ENCODE peak calls at places on chromosomes 11 and 22, in eight cellular contexts. One of them, this sample, is unnamed.

GRCh38 chr11:46951864-46952263 is 15.3 kb downstream of the CSTPP1 start:
- DNase-seq in heart left ventricle: no peak
- DNase-seq in A549: no peak
- DNase-seq in breast epithelium: no peak
- DNase-seq in lower leg skin: no peak
- DNase-seq in uterus: no peak
- DNase-seq in esophagus muscularis mucosa: no peak
- DNase-seq in ovary: no peak
- DNase-seq in this sample: no peak

GRCh38 chr11:65539401-65540289 is 14.8 kb downstream of the SCYL1 start:
- DNase-seq in heart left ventricle: no peak
- DNase-seq in A549: no peak
- DNase-seq in breast epithelium: peak
- DNase-seq in lower leg skin: peak
- DNase-seq in uterus: peak
- DNase-seq in esophagus muscularis mucosa: no peak
- DNase-seq in ovary: peak
- DNase-seq in this sample: peak

GRCh38 chr11:59206635-59207034 is 6.1 kb downstream of the MPEG1 start:
- DNase-seq in heart left ventricle: no peak
- DNase-seq in A549: peak
- DNase-seq in breast epithelium: no peak
- DNase-seq in lower leg skin: no peak
- DNase-seq in uterus: no peak
- DNase-seq in esophagus muscularis mucosa: no peak
- DNase-seq in ovary: no peak
- DNase-seq in this sample: peak

GRCh38 chr11:1832181-1832988 is 2.4 kb upstream of the SYT8 start:
- DNase-seq in heart left ventricle: peak
- DNase-seq in A549: peak
- DNase-seq in breast epithelium: no peak
- DNase-seq in lower leg skin: no peak
- DNase-seq in uterus: no peak
- DNase-seq in esophagus muscularis mucosa: no peak
- DNase-seq in ovary: peak
- DNase-seq in this sample: peak

GRCh38 chr11:78560826-78561484 is 13.7 kb downstream of the NARS2 start:
- DNase-seq in heart left ventricle: no peak
- DNase-seq in A549: no peak
- DNase-seq in breast epithelium: no peak
- DNase-seq in lower leg skin: no peak
- DNase-seq in uterus: no peak
- DNase-seq in esophagus muscularis mucosa: no peak
- DNase-seq in ovary: no peak
- DNase-seq in this sample: no peak

GRCh38 chr11:62061356-62062222 is 62.2 kb upstream of the INCENP start:
- DNase-seq in heart left ventricle: no peak
- DNase-seq in A549: no peak
- DNase-seq in breast epithelium: no peak
- DNase-seq in lower leg skin: no peak
- DNase-seq in uterus: no peak
- DNase-seq in esophagus muscularis mucosa: no peak
- DNase-seq in ovary: no peak
- DNase-seq in this sample: no peak

GRCh38 chr11:118953265-118953664 is 2.8 kb upstream of the UPK2 start:
- DNase-seq in heart left ventricle: no peak
- DNase-seq in A549: peak
- DNase-seq in breast epithelium: no peak
- DNase-seq in lower leg skin: no peak
- DNase-seq in uterus: no peak
- DNase-seq in esophagus muscularis mucosa: no peak
- DNase-seq in ovary: no peak
- DNase-seq in this sample: no peak

GRCh38 chr11:134385774-134386565 is 26.1 kb downstream of the B3GAT1 start:
- DNase-seq in heart left ventricle: no peak
- DNase-seq in A549: no peak
- DNase-seq in breast epithelium: no peak
- DNase-seq in lower leg skin: no peak
- DNase-seq in uterus: no peak
- DNase-seq in esophagus muscularis mucosa: no peak
- DNase-seq in ovary: no peak
- DNase-seq in this sample: peak

GRCh38 chr22:41780714-41781507 is 19.6 kb upstream of the CCDC134 start:
- DNase-seq in heart left ventricle: peak
- DNase-seq in A549: no peak
- DNase-seq in breast epithelium: no peak
- DNase-seq in lower leg skin: peak
- DNase-seq in uterus: peak
- DNase-seq in esophagus muscularis mucosa: no peak
- DNase-seq in ovary: no peak
- DNase-seq in this sample: peak

GRCh38 chr22:36295247-36295646 is 42.3 kb downstream of the APOL1 start:
- DNase-seq in heart left ventricle: no peak
- DNase-seq in A549: no peak
- DNase-seq in breast epithelium: no peak
- DNase-seq in lower leg skin: no peak
- DNase-seq in uterus: no peak
- DNase-seq in esophagus muscularis mucosa: no peak
- DNase-seq in ovary: peak
- DNase-seq in this sample: no peak

GRCh38 chr11:113377606-113378005 is 10.0 kb upstream of the ANKK1 start:
- DNase-seq in heart left ventricle: no peak
- DNase-seq in A549: no peak
- DNase-seq in breast epithelium: no peak
- DNase-seq in lower leg skin: peak
- DNase-seq in uterus: no peak
- DNase-seq in esophagus muscularis mucosa: no peak
- DNase-seq in ovary: no peak
- DNase-seq in this sample: no peak

GRCh38 chr11:75259711-75260110 is 19.1 kb downstream of the TPBGL start:
- DNase-seq in heart left ventricle: no peak
- DNase-seq in A549: no peak
- DNase-seq in breast epithelium: peak
- DNase-seq in lower leg skin: peak
- DNase-seq in uterus: peak
- DNase-seq in esophagus muscularis mucosa: no peak
- DNase-seq in ovary: peak
- DNase-seq in this sample: no peak

GRCh38 chr11:8719260-8720190 is 36.9 kb downstream of the RPL27A start:
- DNase-seq in heart left ventricle: no peak
- DNase-seq in A549: peak
- DNase-seq in breast epithelium: no peak
- DNase-seq in lower leg skin: peak
- DNase-seq in uterus: peak
- DNase-seq in esophagus muscularis mucosa: peak
- DNase-seq in ovary: no peak
- DNase-seq in this sample: no peak

GRCh38 chr11:75839851-75840250 is 24.8 kb downstream of the UVRAG start:
- DNase-seq in heart left ventricle: no peak
- DNase-seq in A549: no peak
- DNase-seq in breast epithelium: no peak
- DNase-seq in lower leg skin: no peak
- DNase-seq in uterus: no peak
- DNase-seq in esophagus muscularis mucosa: no peak
- DNase-seq in ovary: no peak
- DNase-seq in this sample: no peak

DNA sequence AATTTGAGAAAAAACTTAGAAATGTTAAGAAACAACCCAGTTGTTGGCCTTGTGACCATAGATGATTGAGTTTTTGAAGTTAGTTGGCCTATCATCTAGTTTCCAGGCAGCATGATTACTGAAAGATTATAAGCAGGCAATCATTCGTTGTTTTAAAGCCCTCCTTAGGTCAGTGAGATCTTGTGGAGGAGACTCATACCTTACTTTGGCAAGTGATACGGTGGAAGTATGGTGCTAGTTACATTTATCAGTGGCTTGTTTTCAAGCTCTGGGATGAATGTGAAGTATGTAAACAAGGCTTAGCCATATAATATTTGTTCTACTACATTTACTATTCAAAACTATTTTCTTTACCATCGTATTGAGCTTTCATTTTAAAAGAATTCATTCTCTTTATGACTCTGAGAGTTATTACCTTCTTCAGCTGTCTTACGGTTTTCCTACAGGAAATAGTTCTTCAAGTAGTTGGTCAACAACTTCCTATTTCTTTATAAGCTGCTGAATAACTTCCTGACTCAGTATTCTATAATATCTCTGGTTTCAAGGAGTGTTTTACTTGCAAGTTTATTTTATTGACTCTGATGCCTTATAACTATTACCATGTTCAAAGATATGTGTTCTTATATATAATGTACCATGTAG is 7.3 kb downstream of the YAP1 start:
- DNase-seq in heart left ventricle: no peak
- DNase-seq in A549: no peak
- DNase-seq in breast epithelium: no peak
- DNase-seq in lower leg skin: no peak
- DNase-seq in uterus: no peak
- DNase-seq in esophagus muscularis mucosa: no peak
- DNase-seq in ovary: no peak
- DNase-seq in this sample: no peak
- H3K4me3 ChIP-seq in heart left ventricle: no peak
- H3K4me3 ChIP-seq in A549: peak
- H3K4me3 ChIP-seq in breast epithelium: no peak
- H3K4me3 ChIP-seq in lower leg skin: no peak
- H3K4me3 ChIP-seq in uterus: no peak
- H3K4me3 ChIP-seq in esophagus muscularis mucosa: no peak
- H3K4me3 ChIP-seq in ovary: peak
- H3K4me3 ChIP-seq in this sample: no peak

GRCh38 chr11:44340656-44341055 is 30.7 kb upstream of the ALX4 start:
- DNase-seq in heart left ventricle: no peak
- DNase-seq in A549: no peak
- DNase-seq in breast epithelium: no peak
- DNase-seq in lower leg skin: no peak
- DNase-seq in uterus: no peak
- DNase-seq in esophagus muscularis mucosa: no peak
- DNase-seq in ovary: no peak
- DNase-seq in this sample: no peak

GRCh38 chr11:44342616-44343015 is 32.7 kb upstream of the ALX4 start:
- DNase-seq in heart left ventricle: no peak
- DNase-seq in A549: no peak
- DNase-seq in breast epithelium: no peak
- DNase-seq in lower leg skin: no peak
- DNase-seq in uterus: no peak
- DNase-seq in esophagus muscularis mucosa: no peak
- DNase-seq in ovary: no peak
- DNase-seq in this sample: no peak

GRCh38 chr11:44338721-44339529 is 29.0 kb upstream of the ALX4 start:
- DNase-seq in heart left ventricle: no peak
- DNase-seq in A549: no peak
- DNase-seq in breast epithelium: no peak
- DNase-seq in lower leg skin: no peak
- DNase-seq in uterus: no peak
- DNase-seq in esophagus muscularis mucosa: no peak
- DNase-seq in ovary: no peak
- DNase-seq in this sample: no peak

GRCh38 chr11:44338031-44338430 is 28.1 kb upstream of the ALX4 start:
- DNase-seq in heart left ventricle: no peak
- DNase-seq in A549: no peak
- DNase-seq in breast epithelium: no peak
- DNase-seq in lower leg skin: no peak
- DNase-seq in uterus: no peak
- DNase-seq in esophagus muscularis mucosa: no peak
- DNase-seq in ovary: no peak
- DNase-seq in this sample: no peak

GRCh38 chr11:44339530-44339883 is 29.6 kb upstream of the ALX4 start:
- DNase-seq in heart left ventricle: no peak
- DNase-seq in A549: no peak
- DNase-seq in breast epithelium: no peak
- DNase-seq in lower leg skin: no peak
- DNase-seq in uterus: no peak
- DNase-seq in esophagus muscularis mucosa: no peak
- DNase-seq in ovary: no peak
- DNase-seq in this sample: no peak
- TF ChIP-seq CTCF in heart left ventricle: no peak
- TF ChIP-seq CTCF in A549: no peak
- TF ChIP-seq CTCF in breast epithelium: no peak
- TF ChIP-seq CTCF in lower leg skin: no peak
- TF ChIP-seq CTCF in uterus: no peak
- TF ChIP-seq CTCF in esophagus muscularis mucosa: no peak
- TF ChIP-seq CTCF in ovary: no peak
- TF ChIP-seq CTCF in this sample: no peak

GRCh38 chr22:19965771-19966709 is 24.4 kb upstream of the TXNRD2 start:
- DNase-seq in heart left ventricle: no peak
- DNase-seq in A549: no peak
- DNase-seq in breast epithelium: no peak
- DNase-seq in lower leg skin: no peak
- DNase-seq in uterus: no peak
- DNase-seq in esophagus muscularis mucosa: no peak
- DNase-seq in ovary: no peak
- DNase-seq in this sample: no peak

GRCh38 chr22:19962909-19963806 is 21.5 kb upstream of the TXNRD2 start:
- DNase-seq in heart left ventricle: peak
- DNase-seq in A549: no peak
- DNase-seq in breast epithelium: peak
- DNase-seq in lower leg skin: peak
- DNase-seq in uterus: no peak
- DNase-seq in esophagus muscularis mucosa: no peak
- DNase-seq in ovary: no peak
- DNase-seq in this sample: peak

GRCh38 chr22:19966908-19967750 is 25.5 kb upstream of the TXNRD2 start:
- DNase-seq in heart left ventricle: no peak
- DNase-seq in A549: no peak
- DNase-seq in breast epithelium: no peak
- DNase-seq in lower leg skin: no peak
- DNase-seq in uterus: no peak
- DNase-seq in esophagus muscularis mucosa: no peak
- DNase-seq in ovary: no peak
- DNase-seq in this sample: no peak

GRCh38 chr22:19963863-19964642 is 22.4 kb upstream of the TXNRD2 start:
- DNase-seq in heart left ventricle: peak
- DNase-seq in A549: no peak
- DNase-seq in breast epithelium: no peak
- DNase-seq in lower leg skin: no peak
- DNase-seq in uterus: no peak
- DNase-seq in esophagus muscularis mucosa: no peak
- DNase-seq in ovary: no peak
- DNase-seq in this sample: no peak

GRCh38 chr22:19964701-19965386 is 23.2 kb upstream of the TXNRD2 start:
- DNase-seq in heart left ventricle: peak
- DNase-seq in A549: no peak
- DNase-seq in breast epithelium: no peak
- DNase-seq in lower leg skin: no peak
- DNase-seq in uterus: no peak
- DNase-seq in esophagus muscularis mucosa: no peak
- DNase-seq in ovary: no peak
- DNase-seq in this sample: no peak
- TF ChIP-seq POLR2A in heart left ventricle: no peak
- TF ChIP-seq POLR2A in A549: no peak
- TF ChIP-seq POLR2A in breast epithelium: no peak
- TF ChIP-seq POLR2A in lower leg skin: no peak
- TF ChIP-seq POLR2A in uterus: no peak
- TF ChIP-seq POLR2A in esophagus muscularis mucosa: no peak
- TF ChIP-seq POLR2A in ovary: no peak
- TF ChIP-seq POLR2A in this sample: no peak

DNA sequence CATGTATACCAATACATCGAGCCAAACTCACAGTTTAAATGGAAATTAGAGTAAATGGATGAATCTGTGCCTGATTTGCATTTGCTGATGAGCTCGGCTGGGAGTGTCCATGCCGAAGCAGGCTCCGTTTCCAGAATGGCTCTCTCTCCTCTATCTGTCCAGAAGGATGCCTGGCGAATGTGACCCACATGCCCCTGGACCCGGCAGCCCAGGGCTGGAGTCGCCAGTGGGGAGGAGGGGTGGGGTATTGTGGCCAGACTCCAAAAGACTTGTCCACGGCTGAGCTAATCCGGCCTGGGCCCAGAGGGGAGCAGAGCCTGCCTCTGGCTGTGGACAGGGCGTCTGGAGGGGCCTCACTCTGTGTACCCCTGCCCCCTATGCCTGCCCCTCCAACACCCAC is 317.3 kb downstream of the CTTN start:
- DNase-seq in heart left ventricle: no peak
- DNase-seq in A549: no peak
- DNase-seq in breast epithelium: no peak
- DNase-seq in lower leg skin: no peak
- DNase-seq in uterus: no peak
- DNase-seq in esophagus muscularis mucosa: no peak
- DNase-seq in ovary: no peak
- DNase-seq in this sample: no peak
- H3K4me3 ChIP-seq in heart left ventricle: no peak
- H3K4me3 ChIP-seq in A549: no peak
- H3K4me3 ChIP-seq in breast epithelium: no peak
- H3K4me3 ChIP-seq in lower leg skin: no peak
- H3K4me3 ChIP-seq in uterus: no peak
- H3K4me3 ChIP-seq in esophagus muscularis mucosa: no peak
- H3K4me3 ChIP-seq in ovary: no peak
- H3K4me3 ChIP-seq in this sample: no peak

This sample was measured in stomach.